ENCODE peak calls at places on chromosomes 3 and 15, in four cellular contexts. One of them, this sample, is unnamed.
A peak's percentile ranks its signal among the peaks of the same experiment; 100 is the strongest.

GRCh38 chr3:178415384-178415783 is 120.9 kb upstream of the KCNMB2 start:
- DNase-seq in A549: no peak
- DNase-seq in K562: no peak
- DNase-seq in HepG2: no peak
- DNase-seq in this sample: no peak

GRCh38 chr15:70318996-70319465 is 221.3 kb upstream of the TLE3 start:
- DNase-seq in A549: no peak
- DNase-seq in K562: no peak
- DNase-seq in HepG2: no peak
- DNase-seq in this sample: no peak

GRCh38 chr3:67329358-67329757 is 325.1 kb downstream of the SUCLG2 start:
- DNase-seq in A549: no peak
- DNase-seq in K562: no peak
- DNase-seq in HepG2: peak; percentile 42
- DNase-seq in this sample: no peak

GRCh38 chr3:172915911-172916514 is 165.5 kb downstream of the ECT2 start:
- DNase-seq in A549: no peak
- DNase-seq in K562: no peak
- DNase-seq in HepG2: no peak
- DNase-seq in this sample: no peak

GRCh38 chr15:30992073-30992363 is 590 bp upstream of the MTMR10 start:
- DNase-seq in A549: no peak
- DNase-seq in K562: no peak
- DNase-seq in HepG2: peak; percentile 15
- DNase-seq in this sample: no peak

GRCh38 chr3:195106418-195106906 is 164.5 kb downstream of the XXYLT1 start:
- DNase-seq in A549: peak; percentile 34
- DNase-seq in K562: peak; percentile 89
- DNase-seq in HepG2: no peak
- DNase-seq in this sample: peak; percentile 90

GRCh38 chr3:159077860-159078259 is 276.0 kb downstream of the MFSD1 start:
- DNase-seq in A549: no peak
- DNase-seq in K562: no peak
- DNase-seq in HepG2: no peak
- DNase-seq in this sample: no peak

GRCh38 chr3:61562042-61562809 is 855 bp downstream of the PTPRG start:
- DNase-seq in A549: peak; percentile 19
- DNase-seq in K562: no peak
- DNase-seq in HepG2: no peak
- DNase-seq in this sample: no peak

GRCh38 chr15:62607643-62608042 is 434.9 kb upstream of the TPM1 start:
- DNase-seq in A549: no peak
- DNase-seq in K562: no peak
- DNase-seq in HepG2: no peak
- DNase-seq in this sample: no peak

GRCh38 chr3:122697952-122698625 is 17.4 kb downstream of the PARP14 start:
- DNase-seq in A549: peak; percentile 5
- DNase-seq in K562: no peak
- DNase-seq in HepG2: no peak
- DNase-seq in this sample: no peak

GRCh38 chr3:12829886-12830784 is 11.2 kb downstream of the RPL32 start:
- DNase-seq in A549: peak; percentile 33
- DNase-seq in K562: no peak
- DNase-seq in HepG2: no peak
- DNase-seq in this sample: no peak

GRCh38 chr3:56787784-56788256 is 13.9 kb downstream of the ARHGEF3 start:
- DNase-seq in A549: no peak
- DNase-seq in K562: no peak
- DNase-seq in HepG2: no peak
- DNase-seq in this sample: no peak

GRCh38 chr15:92069308-92070244 is 216.1 kb downstream of the SLCO3A1 start:
- DNase-seq in A549: peak; percentile 80
- DNase-seq in K562: no peak
- DNase-seq in HepG2: no peak
- DNase-seq in this sample: no peak

GRCh38 chr15:101168463-101168824 is 83.4 kb downstream of the CHSY1 start:
- DNase-seq in A549: no peak
- DNase-seq in K562: no peak
- DNase-seq in HepG2: no peak
- DNase-seq in this sample: no peak

GRCh38 chr3:14124223-14124614 is 451 bp downstream of the CHCHD4 start:
- DNase-seq in A549: peak; percentile 63
- DNase-seq in K562: no peak
- DNase-seq in HepG2: peak; percentile 60
- DNase-seq in this sample: no peak

GRCh38 chr3:138186803-138187295 is 252 bp upstream of the ARMC8 start:
- DNase-seq in A549: peak; percentile 81
- DNase-seq in K562: peak; percentile 88
- DNase-seq in HepG2: no peak
- DNase-seq in this sample: no peak

GRCh38 chr15:40995656-40996055 is 42.4 kb downstream of the CHAC1 start:
- DNase-seq in A549: no peak
- DNase-seq in K562: no peak
- DNase-seq in HepG2: no peak
- DNase-seq in this sample: no peak

GRCh38 chr3:170717410-170718402 is 131.8 kb upstream of the SLC7A14 start:
- DNase-seq in A549: no peak
- DNase-seq in K562: peak; percentile 60
- DNase-seq in HepG2: no peak
- DNase-seq in this sample: no peak

GRCh38 chr3:78091478-78092119 is 1051.7 kb downstream of the ROBO2 start:
- DNase-seq in A549: no peak
- DNase-seq in K562: no peak
- DNase-seq in HepG2: no peak
- DNase-seq in this sample: no peak

GRCh38 chr3:118501152-118501551 is 533.5 kb downstream of the IGSF11 start:
- DNase-seq in A549: peak; percentile 27
- DNase-seq in K562: no peak
- DNase-seq in HepG2: peak; percentile 28
- DNase-seq in this sample: no peak

GRCh38 chr3:146594843-146595482 is 10.2 kb downstream of the PLSCR5 start:
- DNase-seq in A549: peak; percentile 33
- DNase-seq in K562: no peak
- DNase-seq in HepG2: peak; percentile 12
- DNase-seq in this sample: no peak

GRCh38 chr3:193347507-193348501 is 30.7 kb downstream of the ATP13A5 start:
- DNase-seq in A549: no peak
- DNase-seq in K562: no peak
- DNase-seq in HepG2: no peak
- DNase-seq in this sample: no peak

GRCh38 chr15:26773917-26774316 is 1.1 kb upstream of the GABRB3 start:
- DNase-seq in A549: peak; percentile 19
- DNase-seq in K562: no peak
- DNase-seq in HepG2: no peak
- DNase-seq in this sample: no peak

GRCh38 chr15:50312636-50313035 is 42.4 kb downstream of the GABPB1 start:
- DNase-seq in A549: no peak
- DNase-seq in K562: no peak
- DNase-seq in HepG2: no peak
- DNase-seq in this sample: no peak

GRCh38 chr15:89244512-89244869 is 712 bp downstream of the FANCI start:
- DNase-seq in A549: no peak
- DNase-seq in K562: no peak
- DNase-seq in HepG2: peak; percentile 13
- DNase-seq in this sample: no peak

GRCh38 chr3:139301183-139301582 is 42.6 kb upstream of the MRPS22 start:
- DNase-seq in A549: no peak
- DNase-seq in K562: no peak
- DNase-seq in HepG2: peak; percentile 29
- DNase-seq in this sample: no peak

GRCh38 chr15:89907289-89907688 is 5.5 kb downstream of the ARPIN start:
- DNase-seq in A549: no peak
- DNase-seq in K562: no peak
- DNase-seq in HepG2: no peak
- DNase-seq in this sample: no peak

GRCh38 chr3:183259087-183259486 is 6.0 kb downstream of the B3GNT5 start:
- DNase-seq in A549: no peak
- DNase-seq in K562: no peak
- DNase-seq in HepG2: no peak
- DNase-seq in this sample: no peak

GRCh38 chr3:149042766-149043386 is 43.5 kb downstream of the HLTF start:
- DNase-seq in A549: no peak
- DNase-seq in K562: no peak
- DNase-seq in HepG2: no peak
- DNase-seq in this sample: no peak

GRCh38 chr15:59540654-59541053 is 70.9 kb upstream of the GCNT3 start:
- DNase-seq in A549: no peak
- DNase-seq in K562: no peak
- DNase-seq in HepG2: no peak
- DNase-seq in this sample: no peak

GRCh38 chr3:89698208-89698830 is 590.9 kb downstream of the EPHA3 start:
- DNase-seq in A549: no peak
- DNase-seq in K562: no peak
- DNase-seq in HepG2: no peak
- DNase-seq in this sample: no peak

GRCh38 chr3:10249833-10250232 is 1.6 kb downstream of the TATDN2 start:
- DNase-seq in A549: no peak
- DNase-seq in K562: no peak
- DNase-seq in HepG2: peak; percentile 67
- DNase-seq in this sample: no peak

GRCh38 chr3:177770821-177771220 is 573.5 kb upstream of the TBL1XR1 start:
- DNase-seq in A549: no peak
- DNase-seq in K562: no peak
- DNase-seq in HepG2: no peak
- DNase-seq in this sample: no peak

GRCh38 chr3:194938845-194939531 is 253.3 kb downstream of the FAM43A start:
- DNase-seq in A549: no peak
- DNase-seq in K562: no peak
- DNase-seq in HepG2: no peak
- DNase-seq in this sample: no peak

GRCh38 chr15:87917480-87917879 is 339.1 kb downstream of the NTRK3 start:
- DNase-seq in A549: no peak
- DNase-seq in K562: no peak
- DNase-seq in HepG2: no peak
- DNase-seq in this sample: no peak

DNA sequence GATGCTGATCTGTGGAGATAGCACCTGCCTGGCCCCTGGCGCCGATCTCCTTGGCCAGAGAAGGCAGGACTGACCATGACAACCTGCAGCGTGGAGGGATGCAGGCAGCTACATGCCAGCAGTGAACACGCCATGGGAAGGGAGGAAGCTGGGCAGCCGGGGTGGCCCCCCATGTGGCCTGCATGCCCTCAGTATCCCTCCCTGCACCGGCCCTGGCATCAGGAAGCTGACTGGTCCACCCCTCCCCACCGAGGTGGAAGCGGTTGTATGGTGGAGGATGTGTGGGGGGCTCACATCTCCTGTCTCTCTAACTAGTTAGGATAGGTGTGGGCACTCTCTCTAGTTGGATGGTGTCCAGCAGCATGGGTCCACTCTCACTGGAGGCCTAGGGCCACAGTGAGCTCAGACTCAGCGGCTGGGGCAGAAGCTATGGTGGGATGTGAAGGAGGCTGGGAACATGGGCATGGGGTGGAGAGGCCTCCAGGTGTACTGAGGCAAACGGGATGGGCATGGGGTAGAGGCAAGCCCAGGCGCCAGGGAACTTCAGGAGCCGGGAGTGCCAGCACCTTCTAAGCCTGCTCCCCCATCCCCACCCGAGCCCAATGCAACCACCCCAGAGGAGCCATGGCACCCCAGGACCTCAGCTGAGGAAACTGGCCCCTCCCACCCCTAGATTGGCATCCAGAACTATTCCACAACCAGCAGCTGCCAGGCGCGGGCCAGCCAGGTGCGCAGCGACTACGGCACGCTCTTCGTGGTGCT is 1.8 kb upstream of the ABTB1 start:
- DNase-seq in A549: no peak
- DNase-seq in K562: no peak
- DNase-seq in HepG2: no peak
- DNase-seq in this sample: no peak
- TF ChIP-seq USF2 in A549: no peak
- TF ChIP-seq USF2 in K562: no peak
- TF ChIP-seq USF2 in HepG2: no peak
- TF ChIP-seq USF2 in this sample: no peak

DNA sequence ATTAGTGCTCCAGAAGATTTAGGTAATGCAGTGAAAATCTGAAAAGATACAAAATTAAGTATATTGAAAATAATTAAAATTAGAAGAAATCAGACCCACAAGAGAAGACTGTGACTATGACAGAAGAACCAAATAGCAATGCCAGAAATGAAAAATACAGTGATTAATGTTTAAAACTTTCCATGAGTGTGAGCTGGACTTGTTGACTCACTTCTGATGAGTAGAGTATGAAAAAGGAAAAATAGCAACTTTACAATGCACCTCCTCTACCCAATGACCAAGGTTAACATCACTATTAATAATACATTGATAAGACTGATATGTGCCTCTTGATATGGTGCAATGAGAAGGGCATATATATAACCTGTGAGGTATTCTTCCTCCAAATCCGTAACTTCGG is 39.3 kb upstream of the SLC22A13 start:
- DNase-seq in A549: no peak
- DNase-seq in K562: no peak
- DNase-seq in HepG2: no peak
- DNase-seq in this sample: no peak
- TF ChIP-seq CEBPB in A549: no peak
- TF ChIP-seq CEBPB in K562: no peak
- TF ChIP-seq CEBPB in HepG2: no peak
- TF ChIP-seq CEBPB in this sample: no peak

DNA sequence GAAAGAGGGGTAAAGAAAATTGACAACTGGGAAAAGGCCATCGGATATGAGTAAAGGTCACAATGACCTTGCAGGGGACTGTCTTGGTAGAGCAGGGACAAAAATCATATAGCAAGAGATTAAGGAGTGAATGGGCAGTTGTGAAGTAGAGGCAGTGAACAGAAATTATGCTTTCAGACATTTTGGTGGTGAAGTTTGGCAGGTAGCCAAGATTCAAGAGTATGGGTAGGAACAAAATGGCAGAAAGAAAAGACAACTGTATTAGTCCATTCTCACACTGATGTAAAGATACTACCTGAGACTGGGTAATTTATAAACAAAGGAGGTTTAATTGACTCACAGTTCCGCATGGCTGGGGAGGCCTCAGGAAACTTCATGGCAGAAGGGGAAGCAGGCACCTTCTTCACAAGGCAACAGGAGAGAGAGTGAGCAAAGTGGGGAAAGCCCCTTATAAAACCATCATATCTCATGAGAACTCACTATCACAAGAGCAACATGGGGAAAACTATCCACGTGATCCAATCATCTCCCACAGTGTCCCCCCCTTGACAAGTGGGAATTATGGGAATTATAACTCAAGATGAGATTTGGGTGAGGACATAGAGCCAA is 84.0 kb downstream of the CGNL1 start:
- DNase-seq in A549: no peak
- DNase-seq in K562: no peak
- DNase-seq in HepG2: no peak
- DNase-seq in this sample: no peak
- TF ChIP-seq RNF2 in A549: no peak
- TF ChIP-seq RNF2 in K562: no peak
- TF ChIP-seq RNF2 in HepG2: no peak
- TF ChIP-seq RNF2 in this sample: no peak

DNA sequence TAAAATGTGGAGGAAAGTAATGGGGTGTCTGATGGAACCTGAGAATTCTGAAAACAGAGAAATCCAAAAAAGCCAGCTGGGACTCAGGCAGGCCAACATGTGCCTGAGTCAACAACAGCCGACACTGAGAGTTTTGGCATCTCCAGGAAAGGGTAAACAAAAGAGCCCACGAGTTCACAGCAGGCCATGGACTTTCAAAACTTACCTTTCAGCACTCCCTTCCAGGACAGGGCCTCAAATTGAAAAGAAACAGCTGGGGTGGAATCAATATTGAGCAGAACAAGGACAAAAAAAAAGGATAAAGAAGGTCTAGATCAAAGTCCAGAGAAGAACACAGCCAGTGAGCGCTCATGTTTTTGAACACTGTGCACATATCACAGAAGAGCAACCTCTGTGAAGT is 735.4 kb upstream of the GRM7 start:
- DNase-seq in A549: no peak
- DNase-seq in K562: no peak
- DNase-seq in HepG2: no peak
- DNase-seq in this sample: peak; percentile 0
- TF ChIP-seq USF2 in A549: no peak
- TF ChIP-seq USF2 in K562: no peak
- TF ChIP-seq USF2 in HepG2: no peak
- TF ChIP-seq USF2 in this sample: no peak